ENCODE peak calls at places on chromosomes 11 and 22, in seven cellular contexts. One of them, this sample, is unnamed. For H3K36me3, the result is how much of the 10 kb centered on the place peaks cover.

GRCh38 chr11:27933992-27934829 is 173.7 kb downstream of the KIF18A start:
- DNase-seq in GM12878: no peak
- DNase-seq in HCT116: peak
- DNase-seq in GM23338: peak
- DNase-seq in SK-N-SH: no peak
- DNase-seq in HepG2: no peak
- DNase-seq in K562: no peak
- DNase-seq in this sample: no peak

GRCh38 chr11:103733889-103734288 is 302.6 kb upstream of the DDI1 start:
- DNase-seq in HCT116: no peak
- DNase-seq in K562: no peak
- DNase-seq in SK-N-SH: no peak
- DNase-seq in GM12878: no peak
- DNase-seq in GM23338: no peak
- DNase-seq in HepG2: no peak
- DNase-seq in this sample: no peak

GRCh38 chr11:88618716-88619462 is 281.4 kb upstream of the CTSC start:
- DNase-seq in GM23338: no peak
- DNase-seq in GM12878: no peak
- DNase-seq in HCT116: no peak
- DNase-seq in K562: no peak
- DNase-seq in HepG2: no peak
- DNase-seq in SK-N-SH: no peak
- DNase-seq in this sample: no peak

GRCh38 chr11:119363874-119364590 is 17.5 kb downstream of the USP2 start:
- DNase-seq in GM12878: no peak
- DNase-seq in HCT116: no peak
- DNase-seq in GM23338: peak
- DNase-seq in SK-N-SH: peak
- DNase-seq in HepG2: no peak
- DNase-seq in K562: peak
- DNase-seq in this sample: no peak

GRCh38 chr11:819129-819931 is 616 bp downstream of the PNPLA2 start:
- DNase-seq in HepG2: peak
- DNase-seq in SK-N-SH: peak
- DNase-seq in HCT116: no peak
- DNase-seq in K562: peak
- DNase-seq in GM23338: peak
- DNase-seq in GM12878: no peak
- DNase-seq in this sample: no peak

GRCh38 chr11:120471131-120471530 is 40.4 kb upstream of the GRIK4 start:
- DNase-seq in K562: no peak
- DNase-seq in GM23338: no peak
- DNase-seq in HepG2: no peak
- DNase-seq in SK-N-SH: no peak
- DNase-seq in GM12878: no peak
- DNase-seq in HCT116: no peak
- DNase-seq in this sample: no peak

GRCh38 chr11:60854847-60855725 is 664 bp downstream of the PTGDR2 start:
- DNase-seq in GM23338: no peak
- DNase-seq in SK-N-SH: no peak
- DNase-seq in HCT116: no peak
- DNase-seq in K562: no peak
- DNase-seq in GM12878: no peak
- DNase-seq in HepG2: no peak
- DNase-seq in this sample: no peak

GRCh38 chr22:25965331-25965730 is 203.9 kb upstream of the SEZ6L start:
- DNase-seq in GM23338: no peak
- DNase-seq in GM12878: no peak
- DNase-seq in K562: no peak
- DNase-seq in HepG2: no peak
- DNase-seq in HCT116: no peak
- DNase-seq in SK-N-SH: no peak
- DNase-seq in this sample: no peak

GRCh38 chr11:43576834-43577521 is 103.6 kb upstream of the HSD17B12 start:
- DNase-seq in HCT116: peak
- DNase-seq in HepG2: peak
- DNase-seq in GM23338: peak
- DNase-seq in GM12878: no peak
- DNase-seq in SK-N-SH: peak
- DNase-seq in K562: peak
- DNase-seq in this sample: no peak

GRCh38 chr11:102237096-102237735 is 80.1 kb upstream of the BIRC3 start:
- DNase-seq in SK-N-SH: no peak
- DNase-seq in HCT116: no peak
- DNase-seq in GM23338: peak
- DNase-seq in HepG2: no peak
- DNase-seq in K562: no peak
- DNase-seq in GM12878: no peak
- DNase-seq in this sample: no peak

GRCh38 chr11:131615611-131616010 is 245.2 kb downstream of the NTM start:
- DNase-seq in GM12878: no peak
- DNase-seq in GM23338: no peak
- DNase-seq in HepG2: no peak
- DNase-seq in HCT116: no peak
- DNase-seq in K562: no peak
- DNase-seq in SK-N-SH: no peak
- DNase-seq in this sample: no peak

GRCh38 chr11:859394-860131 is 16.9 kb downstream of the TSPAN4 start:
- DNase-seq in GM12878: no peak
- DNase-seq in HCT116: no peak
- DNase-seq in SK-N-SH: peak
- DNase-seq in K562: peak
- DNase-seq in GM23338: no peak
- DNase-seq in HepG2: no peak
- DNase-seq in this sample: no peak

GRCh38 chr11:77776455-77776854 is 44.1 kb downstream of the RSF1 start:
- DNase-seq in HCT116: peak
- DNase-seq in HepG2: peak
- DNase-seq in GM23338: no peak
- DNase-seq in K562: no peak
- DNase-seq in SK-N-SH: no peak
- DNase-seq in GM12878: no peak
- DNase-seq in this sample: peak

GRCh38 chr11:47121731-47122130 is 54.9 kb downstream of the ARFGAP2 start:
- DNase-seq in HCT116: no peak
- DNase-seq in GM12878: no peak
- DNase-seq in SK-N-SH: no peak
- DNase-seq in GM23338: no peak
- DNase-seq in K562: no peak
- DNase-seq in HepG2: no peak
- DNase-seq in this sample: no peak

GRCh38 chr11:38543311-38543710 is 1945.3 kb upstream of the RAG2 start:
- DNase-seq in HepG2: no peak
- DNase-seq in K562: no peak
- DNase-seq in GM12878: no peak
- DNase-seq in GM23338: no peak
- DNase-seq in HCT116: no peak
- DNase-seq in SK-N-SH: no peak
- DNase-seq in this sample: no peak

GRCh38 chr11:73361953-73362776 is 14.0 kb upstream of the RELT start:
- DNase-seq in HCT116: peak
- DNase-seq in K562: peak
- DNase-seq in GM23338: peak
- DNase-seq in GM12878: no peak
- DNase-seq in HepG2: no peak
- DNase-seq in SK-N-SH: peak
- DNase-seq in this sample: no peak

GRCh38 chr22:39315389-39315788 is 4.0 kb downstream of the RPL3 start:
- DNase-seq in K562: no peak
- DNase-seq in GM12878: no peak
- DNase-seq in GM23338: no peak
- DNase-seq in HepG2: no peak
- DNase-seq in HCT116: no peak
- DNase-seq in SK-N-SH: no peak
- DNase-seq in this sample: no peak

GRCh38 chr22:48919851-48920589 is 907.7 kb downstream of the BRD1 start:
- DNase-seq in GM12878: no peak
- DNase-seq in SK-N-SH: no peak
- DNase-seq in K562: no peak
- DNase-seq in HepG2: no peak
- DNase-seq in HCT116: no peak
- DNase-seq in GM23338: no peak
- DNase-seq in this sample: no peak

GRCh38 chr11:1121343-1122331 is 36.1 kb upstream of the MUC5AC start:
- DNase-seq in HepG2: no peak
- DNase-seq in SK-N-SH: peak
- DNase-seq in K562: no peak
- DNase-seq in GM23338: no peak
- DNase-seq in HCT116: no peak
- DNase-seq in GM12878: no peak
- DNase-seq in this sample: no peak

GRCh38 chr11:122108192-122108799 is 7.7 kb downstream of the BLID start:
- DNase-seq in GM12878: no peak
- DNase-seq in HepG2: peak
- DNase-seq in HCT116: peak
- DNase-seq in SK-N-SH: no peak
- DNase-seq in K562: peak
- DNase-seq in GM23338: peak
- DNase-seq in this sample: no peak

GRCh38 chr11:106369224-106369623 is 291.8 kb downstream of the AASDHPPT start:
- DNase-seq in SK-N-SH: no peak
- DNase-seq in GM23338: no peak
- DNase-seq in HepG2: no peak
- DNase-seq in HCT116: no peak
- DNase-seq in K562: no peak
- DNase-seq in GM12878: no peak
- DNase-seq in this sample: no peak

GRCh38 chr22:37553725-37554124 is 6.6 kb upstream of the CDC42EP1 start:
- DNase-seq in GM12878: no peak
- DNase-seq in HCT116: no peak
- DNase-seq in K562: no peak
- DNase-seq in HepG2: no peak
- DNase-seq in SK-N-SH: peak
- DNase-seq in GM23338: no peak
- DNase-seq in this sample: no peak

GRCh38 chr11:15288801-15289342 is 174.1 kb downstream of the INSC start:
- DNase-seq in GM23338: no peak
- DNase-seq in K562: no peak
- DNase-seq in HepG2: no peak
- DNase-seq in HCT116: no peak
- DNase-seq in GM12878: no peak
- DNase-seq in SK-N-SH: peak
- DNase-seq in this sample: no peak

GRCh38 chr22:36002084-36002483 is 26.5 kb downstream of the RBFOX2 start:
- DNase-seq in K562: no peak
- DNase-seq in GM23338: no peak
- DNase-seq in HCT116: no peak
- DNase-seq in GM12878: no peak
- DNase-seq in SK-N-SH: no peak
- DNase-seq in HepG2: no peak
- DNase-seq in this sample: no peak

GRCh38 chr11:80698646-80699045 is 1257.8 kb upstream of the TENM4 start:
- DNase-seq in HCT116: no peak
- DNase-seq in GM12878: no peak
- DNase-seq in HepG2: no peak
- DNase-seq in GM23338: no peak
- DNase-seq in K562: no peak
- DNase-seq in SK-N-SH: no peak
- DNase-seq in this sample: no peak

GRCh38 chr11:6637871-6638270 is 17.7 kb downstream of the DCHS1 start:
- DNase-seq in GM23338: no peak
- DNase-seq in SK-N-SH: no peak
- DNase-seq in GM12878: no peak
- DNase-seq in HCT116: no peak
- DNase-seq in HepG2: no peak
- DNase-seq in K562: no peak
- DNase-seq in this sample: no peak

GRCh38 chr11:3225826-3226750 is 6.1 kb downstream of the MRGPRE start:
- DNase-seq in HCT116: no peak
- DNase-seq in HepG2: no peak
- DNase-seq in GM23338: no peak
- DNase-seq in GM12878: no peak
- DNase-seq in SK-N-SH: peak
- DNase-seq in K562: no peak
- DNase-seq in this sample: no peak

GRCh38 chr11:75790986-75791385 is 22.4 kb downstream of the DGAT2 start:
- DNase-seq in HepG2: no peak
- DNase-seq in GM12878: no peak
- DNase-seq in GM23338: no peak
- DNase-seq in SK-N-SH: no peak
- DNase-seq in HCT116: no peak
- DNase-seq in K562: no peak
- DNase-seq in this sample: no peak
- H3K36me3 ChIP-seq in HepG2: under half
- H3K36me3 ChIP-seq in GM12878: under half
- H3K36me3 ChIP-seq in GM23338: under half
- H3K36me3 ChIP-seq in SK-N-SH: under half
- H3K36me3 ChIP-seq in HCT116: under half
- H3K36me3 ChIP-seq in K562: under half
- H3K36me3 ChIP-seq in this sample: under half

GRCh38 chr11:133350045-133350444 is 182.3 kb downstream of the OPCML start:
- DNase-seq in HepG2: no peak
- DNase-seq in SK-N-SH: no peak
- DNase-seq in HCT116: no peak
- DNase-seq in K562: no peak
- DNase-seq in GM23338: no peak
- DNase-seq in GM12878: no peak
- DNase-seq in this sample: no peak
- TF ChIP-seq REST in HepG2: no peak
- TF ChIP-seq REST in SK-N-SH: no peak
- TF ChIP-seq REST in HCT116: no peak
- TF ChIP-seq REST in K562: no peak
- TF ChIP-seq REST in GM23338: no peak
- TF ChIP-seq REST in GM12878: no peak
- TF ChIP-seq REST in this sample: no peak

DNA sequence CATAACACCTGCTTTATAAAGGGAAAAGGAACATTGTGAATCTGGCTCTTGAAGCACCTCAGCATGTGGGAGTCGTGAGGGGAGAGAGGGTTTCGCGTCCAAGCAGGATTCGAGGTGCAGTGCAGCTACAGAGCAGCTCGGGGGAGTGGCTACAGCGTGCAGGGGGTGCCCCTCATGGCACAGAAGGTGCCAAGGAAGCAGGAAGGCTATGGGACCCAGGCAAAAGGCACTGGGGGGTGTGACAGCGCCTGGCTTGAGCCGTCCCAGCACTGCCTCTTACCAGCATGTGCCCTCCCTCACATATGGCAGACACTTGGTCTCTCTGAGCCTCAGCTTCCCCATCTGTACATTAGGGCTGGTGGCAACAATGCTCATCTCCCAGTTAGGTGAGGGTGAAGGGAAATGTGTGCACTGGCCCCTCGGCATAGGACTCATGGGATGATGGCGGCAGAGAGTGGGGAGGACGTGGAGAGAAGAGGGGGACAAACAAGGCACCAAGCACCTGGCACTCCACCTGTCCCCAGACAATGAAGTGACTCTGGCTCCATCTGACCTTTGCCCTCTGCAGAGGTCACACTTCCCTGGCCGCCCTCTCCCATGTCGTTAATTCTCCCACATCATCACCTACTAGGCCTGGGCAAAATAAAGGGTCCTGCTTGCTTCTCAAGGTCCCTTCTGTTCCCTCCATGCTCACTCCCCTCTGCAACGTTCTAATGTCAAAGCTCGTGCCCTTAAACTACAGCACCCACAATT is 10.4 kb downstream of the TNKS1BP1 start:
- DNase-seq in GM12878: no peak
- DNase-seq in SK-N-SH: no peak
- DNase-seq in HCT116: no peak
- DNase-seq in GM23338: no peak
- DNase-seq in K562: no peak
- DNase-seq in HepG2: no peak
- DNase-seq in this sample: no peak
- H3K27ac ChIP-seq in GM12878: no peak
- H3K27ac ChIP-seq in SK-N-SH: no peak
- H3K27ac ChIP-seq in HCT116: no peak
- H3K27ac ChIP-seq in GM23338: peak
- H3K27ac ChIP-seq in K562: no peak
- H3K27ac ChIP-seq in HepG2: no peak
- H3K27ac ChIP-seq in this sample: no peak

GRCh38 chr11:117440258-117440657 is 112.6 kb downstream of the CEP164 start:
- DNase-seq in K562: no peak
- DNase-seq in GM12878: no peak
- DNase-seq in HCT116: no peak
- DNase-seq in GM23338: no peak
- DNase-seq in SK-N-SH: no peak
- DNase-seq in HepG2: no peak
- DNase-seq in this sample: no peak
- H3K36me3 ChIP-seq in K562: under half
- H3K36me3 ChIP-seq in GM12878: under half
- H3K36me3 ChIP-seq in HCT116: under half
- H3K36me3 ChIP-seq in GM23338: under half
- H3K36me3 ChIP-seq in SK-N-SH: under half
- H3K36me3 ChIP-seq in HepG2: under half
- H3K36me3 ChIP-seq in this sample: under half

This sample was measured in Panc1.